ENCODE peak calls at places on chromosomes 12 and 14, in four cellular contexts. N, Y, V and X are unnamed samples.
A peak's percentile ranks its signal among the peaks of the same experiment; 100 is the strongest.

GRCh38 chr14:53108292-53108937 is 44.7 kb downstream of the DDHD1 start:
- DNase-seq in V (no peak), N (no peak), Y (no peak), X (no peak)

GRCh38 chr12:1054103-1054838 is 63.2 kb downstream of the ERC1 start:
- DNase-seq in Y (peak; percentile 64), N (no peak), V (no peak), X (no peak)

GRCh38 chr12:12017798-12018197 is 52.9 kb upstream of the BCL2L14 start:
- DNase-seq in V (no peak), N (peak; percentile 59), Y (peak; percentile 74), X (no peak)

GRCh38 chr12:97308576-97309198 is 153.9 kb upstream of the RMST start:
- DNase-seq in N (no peak), V (no peak), Y (peak; percentile 60), X (no peak)

GRCh38 chr14:29016050-29016900 is 249.7 kb downstream of the FOXG1 start:
- DNase-seq in Y (peak; percentile 86), V (no peak), N (peak; percentile 85), X (no peak)

GRCh38 chr14:21105095-21105494 is 4.2 kb downstream of the TMEM253 start:
- DNase-seq in N (no peak), V (peak; percentile 69), Y (no peak), X (no peak)

GRCh38 chr12:66945189-66945817 is 266.4 kb upstream of the GRIP1 start:
- DNase-seq in N (no peak), V (no peak), Y (no peak), X (no peak)

GRCh38 chr12:93042283-93042682 is 113.2 kb upstream of the EEA1 start:
- DNase-seq in N (no peak), V (no peak), Y (no peak), X (no peak)

GRCh38 chr12:124938606-124939427 is 24.4 kb upstream of the UBC start:
- DNase-seq in V (peak; percentile 87), N (no peak), Y (peak; percentile 75), X (peak; percentile 89)

GRCh38 chr12:57233357-57234232 is 4.1 kb downstream of the SHMT2 start:
- DNase-seq in V (no peak), N (no peak), Y (no peak), X (no peak)

GRCh38 chr14:22152161-22152870 is 436.7 kb downstream of the DAD1 start:
- DNase-seq in N (no peak), V (no peak), Y (no peak), X (no peak)

GRCh38 chr12:65536876-65537661 is 258.6 kb downstream of the MSRB3 start:
- DNase-seq in N (no peak), V (no peak), Y (no peak), X (no peak)

GRCh38 chr14:70086685-70087379 is 101.9 kb downstream of the SLC8A3 start:
- DNase-seq in V (no peak), Y (peak; percentile 74), N (no peak), X (no peak)

GRCh38 chr12:68686262-68686594 is 550 bp upstream of the NUP107 start:
- DNase-seq in Y (no peak), N (no peak), V (no peak), X (no peak)

GRCh38 chr12:13661005-13661887 is 320.2 kb downstream of the GRIN2B start:
- DNase-seq in N (peak; percentile 63), V (no peak), Y (peak; percentile 79), X (no peak)

GRCh38 chr14:105067140-105067968 is 2.1 kb upstream of the GPR132 start:
- DNase-seq in Y (no peak), N (no peak), V (no peak), X (no peak)

DNA sequence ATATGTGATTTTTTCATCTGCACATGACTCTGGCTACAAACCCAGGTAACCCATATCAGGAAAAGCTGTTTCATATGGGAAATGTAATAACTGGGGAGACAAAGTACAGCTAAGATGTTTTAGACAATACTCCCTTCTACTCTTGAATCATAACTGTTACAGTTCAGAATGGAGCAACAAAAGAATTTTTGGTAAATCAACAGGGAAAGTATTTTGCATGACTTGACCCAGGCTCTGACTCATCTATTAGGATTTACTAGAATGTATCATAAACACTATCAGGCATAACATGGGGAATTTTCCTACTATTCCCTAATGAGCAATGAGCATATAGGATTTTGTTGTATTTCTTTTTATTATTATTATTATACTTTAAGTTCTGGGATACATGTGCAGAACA is 553.0 kb downstream of the SLC16A7 start:
- DNase-seq in N (no peak), V (no peak), Y (no peak), X (no peak)
- TF ChIP-seq POLR2AphosphoS5 in N (no peak), V (no peak), Y (no peak), X (no peak)

DNA sequence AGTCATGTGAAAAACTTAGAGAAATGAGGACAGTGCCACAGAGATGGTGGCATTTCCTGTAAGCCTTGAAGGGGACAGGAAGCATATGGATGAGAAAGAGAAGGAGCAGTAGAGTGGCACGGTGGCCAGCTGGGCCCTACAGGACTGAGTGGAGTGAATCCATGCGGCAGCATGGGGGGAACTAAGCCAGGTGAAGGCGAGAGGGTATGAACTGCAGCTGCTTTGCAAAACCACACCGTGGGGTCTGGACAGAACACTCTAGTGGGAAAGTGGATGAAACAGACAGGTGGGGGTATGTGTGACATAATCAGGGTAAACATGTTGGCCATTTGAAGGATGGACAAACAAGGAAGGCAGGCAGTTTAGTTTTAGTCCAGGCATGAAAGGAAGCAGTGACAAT is 10.4 kb upstream of the SYCP3 start:
- DNase-seq in N (no peak), V (no peak), Y (no peak), X (no peak)
- H3K4me1 ChIP-seq in N (peaks cover 3% of the 10 kb centered on the region), V (no peaks in the 10 kb centered on the region), Y (peaks cover 8% of the 10 kb centered on the region), X (no peaks in the 10 kb centered on the region)

DNA sequence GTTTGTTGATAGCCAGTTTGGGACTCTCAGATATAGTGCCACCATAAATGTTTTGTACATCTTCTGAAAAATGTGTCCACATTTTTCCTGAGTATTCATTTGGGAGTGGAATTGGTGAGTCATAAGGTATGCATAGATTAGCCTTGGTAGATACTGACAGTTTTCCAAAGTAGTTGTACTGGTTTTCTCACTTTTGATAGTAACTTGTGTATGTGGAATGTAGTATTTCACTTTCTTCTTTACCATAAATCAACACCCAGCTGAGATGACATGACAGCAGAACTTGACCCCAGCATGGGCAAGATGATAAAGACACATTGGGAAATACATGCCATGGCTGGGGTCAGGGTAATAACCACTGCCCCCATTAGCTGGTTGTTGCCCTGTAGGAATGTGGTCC is 5.4 kb downstream of the FBXW8 start:
- DNase-seq in Y (no peak), V (no peak), N (no peak), X (no peak)
- TF ChIP-seq POLR2AphosphoS5 in Y (no peak), V (no peak), N (no peak), X (no peak)

DNA sequence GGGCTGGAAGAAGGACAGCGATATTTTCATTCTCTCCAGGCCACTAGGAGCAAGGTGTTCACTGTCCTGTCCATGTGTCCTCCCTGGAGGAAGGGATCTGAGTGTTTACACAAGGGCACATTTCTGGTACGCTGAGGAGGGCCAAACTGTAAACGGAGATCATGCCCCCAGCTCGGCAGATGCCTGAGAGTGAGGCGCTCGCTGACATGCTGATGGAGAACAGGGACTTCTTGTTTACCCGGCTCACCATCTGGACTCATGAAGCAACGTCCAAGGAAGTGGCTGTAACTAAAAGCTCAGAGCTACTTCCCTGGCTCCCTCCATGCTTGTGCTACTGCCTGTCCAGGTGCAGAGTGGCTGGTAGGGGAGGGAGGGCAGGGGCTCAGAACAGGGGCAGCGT is 43.4 kb upstream of the KCNA1 start:
- DNase-seq in Y (no peak), N (no peak), V (no peak), X (no peak)
- H3K4me1 ChIP-seq in Y (no peaks in the 10 kb centered on the region), N (no peaks in the 10 kb centered on the region), V (no peaks in the 10 kb centered on the region), X (no peaks in the 10 kb centered on the region)

GRCh38 chr14:58280954-58281787 is 17.2 kb upstream of the ARID4A start:
- DNase-seq in N (no peak), V (no peak), Y (no peak), X (no peak)
- TF ChIP-seq POLR2AphosphoS5 in N (no peak), V (peak; percentile 35), Y (no peak), X (no peak)

GRCh38 chr12:116384629-116385485 is 107.4 kb upstream of the MED13L start:
- DNase-seq in Y (peak; percentile 77), N (no peak), V (no peak), X (no peak)
- H3K4me1 ChIP-seq in Y (peaks cover 30% of the 10 kb centered on the region), N (peaks cover 5% of the 10 kb centered on the region), V (peaks cover 29% of the 10 kb centered on the region), X (peaks cover 47% of the 10 kb centered on the region)

DNA sequence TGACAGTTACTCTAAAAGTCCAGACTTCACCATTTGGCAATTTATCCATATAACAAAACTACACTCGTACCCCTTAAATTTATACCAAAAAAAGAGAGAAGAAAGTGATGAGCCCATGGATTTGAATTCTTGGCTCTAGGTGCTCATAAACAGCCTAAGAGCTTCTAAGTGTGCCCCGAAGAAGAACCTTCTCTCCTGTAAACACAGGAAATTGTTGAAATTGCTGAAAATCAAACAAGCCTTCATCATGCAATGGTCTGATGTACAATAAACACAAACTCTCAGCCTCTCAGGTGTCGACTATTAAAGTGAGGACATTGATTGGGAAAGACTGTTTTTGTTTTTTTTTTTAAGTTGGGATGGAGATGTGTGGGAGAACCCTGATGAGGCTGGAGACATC is 21.8 kb downstream of the PDE6H start:
- DNase-seq in V (no peak), Y (no peak), N (no peak), X (no peak)
- TF ChIP-seq POLR2AphosphoS5 in V (no peak), Y (no peak), N (no peak), X (no peak)

DNA sequence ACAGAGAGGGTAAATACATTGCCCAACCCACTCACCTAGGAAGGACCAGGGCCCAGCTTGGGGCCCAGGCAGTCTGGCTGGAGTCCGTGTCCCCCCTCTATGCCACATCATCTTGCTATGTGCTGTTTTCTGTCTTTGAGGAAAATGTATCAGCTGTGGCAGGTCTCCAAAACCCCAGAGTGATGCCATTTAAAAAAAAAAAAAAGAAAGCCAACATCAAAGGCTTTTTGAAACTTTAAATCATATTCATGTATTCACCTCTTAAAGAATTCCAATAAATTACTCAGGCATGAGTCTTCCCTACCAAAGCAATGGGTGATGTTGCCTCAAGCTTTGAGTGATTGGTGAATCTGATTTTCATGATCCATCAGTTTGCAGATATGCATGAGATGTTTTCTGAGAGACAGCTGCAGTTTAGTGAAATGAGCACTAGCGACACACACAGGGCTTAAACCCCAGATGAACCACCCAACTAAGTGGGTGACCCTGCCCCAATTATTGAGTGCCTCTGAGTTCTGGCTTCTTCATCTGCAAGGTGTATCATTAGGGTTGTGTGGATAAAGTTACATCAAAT is 6.1 kb downstream of the KRT81 start:
- DNase-seq in N (no peak), V (no peak), Y (no peak), X (peak; percentile 10)
- H3K4me1 ChIP-seq in N (no peaks in the 10 kb centered on the region), V (peaks cover 16% of the 10 kb centered on the region), Y (no peaks in the 10 kb centered on the region), X (peaks cover 18% of the 10 kb centered on the region)

DNA sequence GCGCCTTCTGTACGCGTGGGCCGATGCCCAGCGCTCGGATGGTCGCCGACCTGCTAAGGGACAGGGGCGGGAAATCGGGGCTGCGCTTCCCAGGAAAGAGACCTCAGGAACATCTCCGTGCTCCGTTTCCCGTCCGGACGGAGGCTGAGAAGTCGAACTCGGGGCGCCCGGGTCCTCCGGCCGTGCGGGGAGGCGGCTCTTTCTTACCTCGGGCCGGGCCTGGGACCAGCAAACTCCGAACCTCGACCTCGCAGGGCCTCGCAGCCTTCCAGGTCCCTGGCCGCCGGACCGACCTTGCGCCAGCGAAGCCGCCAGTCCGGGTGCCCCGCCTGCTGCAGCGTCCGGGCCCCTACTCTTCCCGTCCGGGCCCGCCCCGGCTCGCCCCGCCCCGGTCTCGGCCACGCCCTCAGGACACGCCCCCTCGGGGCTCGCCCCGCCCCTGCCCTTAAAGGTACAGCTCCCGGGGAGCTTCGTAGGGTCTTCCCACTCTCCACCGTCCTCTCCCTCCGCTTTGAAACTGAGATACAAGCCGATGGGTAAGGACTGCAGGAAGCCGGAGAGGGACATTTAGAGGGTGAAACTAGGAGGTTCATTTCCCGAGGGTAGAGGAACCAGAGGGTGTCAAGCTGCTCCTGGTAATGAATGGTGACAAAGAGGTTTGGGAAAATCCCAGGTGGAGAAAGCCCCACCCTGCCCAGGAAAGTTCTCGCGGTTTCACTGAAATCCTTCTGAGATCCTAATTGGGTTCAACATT is at the start of gene SLC8B1:
- DNase-seq in N (peak; percentile 99), V (peak; percentile 93), Y (peak; percentile 87), X (peak; percentile 90)
- TF ChIP-seq POLR2AphosphoS5 in N (peak; percentile 65), V (no peak), Y (peak; percentile 86), X (no peak)